ENCODE peak calls at places on chromosomes 7 and 10, in nine cellular contexts. One of them, this sample, is unnamed.

GRCh38 chr10:3424102-3424803 is 251.7 kb upstream of the PITRM1 start:
- DNase-seq in NCI-H748 treated with DMSO at 0.1 percent for 48 hours: no peak
- DNase-seq in activated T-helper 9 cell treated with anti-CD3 and anti-CD28 coated beads, Interleukin-2, amount 50 U/mL, for 16 hours: no peak
- DNase-seq in kidney glomerular epithelial cell: no peak
- DNase-seq in ELR: peak; percentile 89
- DNase-seq in psoas muscle: peak; percentile 69
- DNase-seq in LHCN-M2: peak; percentile 84
- DNase-seq in HCT116: peak; percentile 28
- DNase-seq in right cardiac atrium: peak; percentile 79
- DNase-seq in this sample: no peak

GRCh38 chr7:135166338-135166989 is 4.0 kb downstream of the CYREN start:
- DNase-seq in NCI-H748 treated with DMSO at 0.1 percent for 48 hours: no peak
- DNase-seq in activated T-helper 9 cell treated with anti-CD3 and anti-CD28 coated beads, Interleukin-2, amount 50 U/mL, for 16 hours: no peak
- DNase-seq in kidney glomerular epithelial cell: no peak
- DNase-seq in ELR: no peak
- DNase-seq in psoas muscle: no peak
- DNase-seq in LHCN-M2: no peak
- DNase-seq in HCT116: no peak
- DNase-seq in right cardiac atrium: peak; percentile 83
- DNase-seq in this sample: no peak

GRCh38 chr10:35961501-35961900 is 319.4 kb upstream of the FZD8 start:
- DNase-seq in NCI-H748 treated with DMSO at 0.1 percent for 48 hours: no peak
- DNase-seq in activated T-helper 9 cell treated with anti-CD3 and anti-CD28 coated beads, Interleukin-2, amount 50 U/mL, for 16 hours: no peak
- DNase-seq in kidney glomerular epithelial cell: peak; percentile 34
- DNase-seq in ELR: peak; percentile 48
- DNase-seq in psoas muscle: no peak
- DNase-seq in LHCN-M2: no peak
- DNase-seq in HCT116: no peak
- DNase-seq in right cardiac atrium: no peak
- DNase-seq in this sample: peak; percentile 25

GRCh38 chr7:85023066-85023687 is 163.7 kb downstream of the SEMA3D start:
- DNase-seq in NCI-H748 treated with DMSO at 0.1 percent for 48 hours: peak; percentile 41
- DNase-seq in activated T-helper 9 cell treated with anti-CD3 and anti-CD28 coated beads, Interleukin-2, amount 50 U/mL, for 16 hours: no peak
- DNase-seq in kidney glomerular epithelial cell: peak; percentile 36
- DNase-seq in ELR: peak; percentile 58
- DNase-seq in psoas muscle: no peak
- DNase-seq in LHCN-M2: peak; percentile 60
- DNase-seq in HCT116: peak; percentile 34
- DNase-seq in right cardiac atrium: no peak
- DNase-seq in this sample: peak; percentile 20

GRCh38 chr10:76546411-76546810 is 1091.2 kb downstream of the KCNMA1 start:
- DNase-seq in NCI-H748 treated with DMSO at 0.1 percent for 48 hours: no peak
- DNase-seq in activated T-helper 9 cell treated with anti-CD3 and anti-CD28 coated beads, Interleukin-2, amount 50 U/mL, for 16 hours: no peak
- DNase-seq in kidney glomerular epithelial cell: no peak
- DNase-seq in ELR: no peak
- DNase-seq in psoas muscle: no peak
- DNase-seq in LHCN-M2: no peak
- DNase-seq in HCT116: no peak
- DNase-seq in right cardiac atrium: no peak
- DNase-seq in this sample: no peak

GRCh38 chr7:86282014-86282682 is 361.6 kb upstream of the GRM3 start:
- DNase-seq in NCI-H748 treated with DMSO at 0.1 percent for 48 hours: no peak
- DNase-seq in activated T-helper 9 cell treated with anti-CD3 and anti-CD28 coated beads, Interleukin-2, amount 50 U/mL, for 16 hours: no peak
- DNase-seq in kidney glomerular epithelial cell: no peak
- DNase-seq in ELR: no peak
- DNase-seq in psoas muscle: no peak
- DNase-seq in LHCN-M2: no peak
- DNase-seq in HCT116: no peak
- DNase-seq in right cardiac atrium: peak; percentile 29
- DNase-seq in this sample: no peak

GRCh38 chr10:120262857-120263547 is 194.0 kb upstream of the PLPP4 start:
- DNase-seq in NCI-H748 treated with DMSO at 0.1 percent for 48 hours: no peak
- DNase-seq in activated T-helper 9 cell treated with anti-CD3 and anti-CD28 coated beads, Interleukin-2, amount 50 U/mL, for 16 hours: no peak
- DNase-seq in kidney glomerular epithelial cell: no peak
- DNase-seq in ELR: peak; percentile 12
- DNase-seq in psoas muscle: no peak
- DNase-seq in LHCN-M2: no peak
- DNase-seq in HCT116: no peak
- DNase-seq in right cardiac atrium: no peak
- DNase-seq in this sample: no peak

GRCh38 chr10:97888641-97889262 is 39.1 kb downstream of the GOLGA7B start:
- DNase-seq in NCI-H748 treated with DMSO at 0.1 percent for 48 hours: peak; percentile 7
- DNase-seq in activated T-helper 9 cell treated with anti-CD3 and anti-CD28 coated beads, Interleukin-2, amount 50 U/mL, for 16 hours: no peak
- DNase-seq in kidney glomerular epithelial cell: peak; percentile 81
- DNase-seq in ELR: peak; percentile 69
- DNase-seq in psoas muscle: no peak
- DNase-seq in LHCN-M2: peak; percentile 54
- DNase-seq in HCT116: peak; percentile 58
- DNase-seq in right cardiac atrium: no peak
- DNase-seq in this sample: peak; percentile 52

GRCh38 chr10:101044117-101044516 is 13.1 kb downstream of the SFXN3 start:
- DNase-seq in NCI-H748 treated with DMSO at 0.1 percent for 48 hours: no peak
- DNase-seq in activated T-helper 9 cell treated with anti-CD3 and anti-CD28 coated beads, Interleukin-2, amount 50 U/mL, for 16 hours: no peak
- DNase-seq in kidney glomerular epithelial cell: no peak
- DNase-seq in ELR: no peak
- DNase-seq in psoas muscle: no peak
- DNase-seq in LHCN-M2: no peak
- DNase-seq in HCT116: no peak
- DNase-seq in right cardiac atrium: no peak
- DNase-seq in this sample: no peak

GRCh38 chr7:11373546-11374142 is 400.0 kb downstream of the PHF14 start:
- DNase-seq in NCI-H748 treated with DMSO at 0.1 percent for 48 hours: peak; percentile 46
- DNase-seq in activated T-helper 9 cell treated with anti-CD3 and anti-CD28 coated beads, Interleukin-2, amount 50 U/mL, for 16 hours: no peak
- DNase-seq in kidney glomerular epithelial cell: peak; percentile 32
- DNase-seq in ELR: peak; percentile 38
- DNase-seq in psoas muscle: no peak
- DNase-seq in LHCN-M2: no peak
- DNase-seq in HCT116: peak; percentile 23
- DNase-seq in right cardiac atrium: no peak
- DNase-seq in this sample: no peak

GRCh38 chr7:69654849-69655707 is 56.8 kb downstream of the AUTS2 start:
- DNase-seq in NCI-H748 treated with DMSO at 0.1 percent for 48 hours: peak; percentile 96
- DNase-seq in activated T-helper 9 cell treated with anti-CD3 and anti-CD28 coated beads, Interleukin-2, amount 50 U/mL, for 16 hours: no peak
- DNase-seq in kidney glomerular epithelial cell: no peak
- DNase-seq in ELR: no peak
- DNase-seq in psoas muscle: no peak
- DNase-seq in LHCN-M2: no peak
- DNase-seq in HCT116: no peak
- DNase-seq in right cardiac atrium: no peak
- DNase-seq in this sample: no peak

GRCh38 chr10:92562424-92562823 is 11.5 kb downstream of the IDE start:
- DNase-seq in NCI-H748 treated with DMSO at 0.1 percent for 48 hours: no peak
- DNase-seq in activated T-helper 9 cell treated with anti-CD3 and anti-CD28 coated beads, Interleukin-2, amount 50 U/mL, for 16 hours: no peak
- DNase-seq in kidney glomerular epithelial cell: no peak
- DNase-seq in ELR: no peak
- DNase-seq in psoas muscle: no peak
- DNase-seq in LHCN-M2: no peak
- DNase-seq in HCT116: no peak
- DNase-seq in right cardiac atrium: no peak
- DNase-seq in this sample: no peak

GRCh38 chr7:141675431-141676210 is 26.3 kb downstream of the DENND11 start:
- DNase-seq in NCI-H748 treated with DMSO at 0.1 percent for 48 hours: no peak
- DNase-seq in activated T-helper 9 cell treated with anti-CD3 and anti-CD28 coated beads, Interleukin-2, amount 50 U/mL, for 16 hours: no peak
- DNase-seq in kidney glomerular epithelial cell: no peak
- DNase-seq in ELR: no peak
- DNase-seq in psoas muscle: no peak
- DNase-seq in LHCN-M2: no peak
- DNase-seq in HCT116: no peak
- DNase-seq in right cardiac atrium: no peak
- DNase-seq in this sample: no peak

GRCh38 chr10:127125331-127125730 is 71.1 kb downstream of the INSYN2A start:
- DNase-seq in NCI-H748 treated with DMSO at 0.1 percent for 48 hours: no peak
- DNase-seq in activated T-helper 9 cell treated with anti-CD3 and anti-CD28 coated beads, Interleukin-2, amount 50 U/mL, for 16 hours: no peak
- DNase-seq in kidney glomerular epithelial cell: no peak
- DNase-seq in ELR: no peak
- DNase-seq in psoas muscle: no peak
- DNase-seq in LHCN-M2: no peak
- DNase-seq in HCT116: no peak
- DNase-seq in right cardiac atrium: no peak
- DNase-seq in this sample: no peak

GRCh38 chr7:51067757-51068156 is 248.9 kb downstream of the COBL start:
- DNase-seq in NCI-H748 treated with DMSO at 0.1 percent for 48 hours: peak; percentile 5
- DNase-seq in activated T-helper 9 cell treated with anti-CD3 and anti-CD28 coated beads, Interleukin-2, amount 50 U/mL, for 16 hours: no peak
- DNase-seq in kidney glomerular epithelial cell: peak; percentile 73
- DNase-seq in ELR: peak; percentile 56
- DNase-seq in psoas muscle: peak; percentile 43
- DNase-seq in LHCN-M2: peak; percentile 75
- DNase-seq in HCT116: peak; percentile 35
- DNase-seq in right cardiac atrium: peak; percentile 82
- DNase-seq in this sample: no peak

GRCh38 chr10:113073549-113074189 is 123.6 kb downstream of the TCF7L2 start:
- DNase-seq in NCI-H748 treated with DMSO at 0.1 percent for 48 hours: no peak
- DNase-seq in activated T-helper 9 cell treated with anti-CD3 and anti-CD28 coated beads, Interleukin-2, amount 50 U/mL, for 16 hours: no peak
- DNase-seq in kidney glomerular epithelial cell: peak; percentile 99
- DNase-seq in ELR: peak; percentile 98
- DNase-seq in psoas muscle: peak; percentile 83
- DNase-seq in LHCN-M2: peak; percentile 96
- DNase-seq in HCT116: peak; percentile 97
- DNase-seq in right cardiac atrium: peak; percentile 88
- DNase-seq in this sample: no peak

GRCh38 chr10:119520283-119520682 is 22.2 kb downstream of the RGS10 start:
- DNase-seq in NCI-H748 treated with DMSO at 0.1 percent for 48 hours: no peak
- DNase-seq in activated T-helper 9 cell treated with anti-CD3 and anti-CD28 coated beads, Interleukin-2, amount 50 U/mL, for 16 hours: no peak
- DNase-seq in kidney glomerular epithelial cell: no peak
- DNase-seq in ELR: no peak
- DNase-seq in psoas muscle: no peak
- DNase-seq in LHCN-M2: no peak
- DNase-seq in HCT116: no peak
- DNase-seq in right cardiac atrium: no peak
- DNase-seq in this sample: no peak

GRCh38 chr10:287814-288213 is 152.6 kb downstream of the ZMYND11 start:
- DNase-seq in NCI-H748 treated with DMSO at 0.1 percent for 48 hours: no peak
- DNase-seq in activated T-helper 9 cell treated with anti-CD3 and anti-CD28 coated beads, Interleukin-2, amount 50 U/mL, for 16 hours: no peak
- DNase-seq in kidney glomerular epithelial cell: no peak
- DNase-seq in ELR: peak; percentile 55
- DNase-seq in psoas muscle: no peak
- DNase-seq in LHCN-M2: no peak
- DNase-seq in HCT116: peak; percentile 53
- DNase-seq in right cardiac atrium: no peak
- DNase-seq in this sample: no peak

GRCh38 chr10:45675388-45675787 is 2.8 kb upstream of the ZFAND4 start:
- DNase-seq in NCI-H748 treated with DMSO at 0.1 percent for 48 hours: no peak
- DNase-seq in activated T-helper 9 cell treated with anti-CD3 and anti-CD28 coated beads, Interleukin-2, amount 50 U/mL, for 16 hours: no peak
- DNase-seq in kidney glomerular epithelial cell: no peak
- DNase-seq in ELR: no peak
- DNase-seq in psoas muscle: no peak
- DNase-seq in LHCN-M2: no peak
- DNase-seq in HCT116: no peak
- DNase-seq in right cardiac atrium: no peak
- DNase-seq in this sample: no peak

GRCh38 chr7:4556868-4557620 is 125.1 kb upstream of the FOXK1 start:
- DNase-seq in NCI-H748 treated with DMSO at 0.1 percent for 48 hours: no peak
- DNase-seq in activated T-helper 9 cell treated with anti-CD3 and anti-CD28 coated beads, Interleukin-2, amount 50 U/mL, for 16 hours: no peak
- DNase-seq in kidney glomerular epithelial cell: no peak
- DNase-seq in ELR: peak; percentile 5
- DNase-seq in psoas muscle: no peak
- DNase-seq in LHCN-M2: no peak
- DNase-seq in HCT116: no peak
- DNase-seq in right cardiac atrium: no peak
- DNase-seq in this sample: no peak

GRCh38 chr10:119115921-119116320 is 12.0 kb downstream of the DENND10 start:
- DNase-seq in NCI-H748 treated with DMSO at 0.1 percent for 48 hours: no peak
- DNase-seq in activated T-helper 9 cell treated with anti-CD3 and anti-CD28 coated beads, Interleukin-2, amount 50 U/mL, for 16 hours: no peak
- DNase-seq in kidney glomerular epithelial cell: no peak
- DNase-seq in ELR: peak; percentile 48
- DNase-seq in psoas muscle: no peak
- DNase-seq in LHCN-M2: no peak
- DNase-seq in HCT116: no peak
- DNase-seq in right cardiac atrium: no peak
- DNase-seq in this sample: no peak

GRCh38 chr7:27605689-27606269 is 56.9 kb downstream of the HIBADH start:
- DNase-seq in NCI-H748 treated with DMSO at 0.1 percent for 48 hours: no peak
- DNase-seq in activated T-helper 9 cell treated with anti-CD3 and anti-CD28 coated beads, Interleukin-2, amount 50 U/mL, for 16 hours: no peak
- DNase-seq in kidney glomerular epithelial cell: peak; percentile 29
- DNase-seq in ELR: peak; percentile 76
- DNase-seq in psoas muscle: no peak
- DNase-seq in LHCN-M2: peak; percentile 75
- DNase-seq in HCT116: no peak
- DNase-seq in right cardiac atrium: no peak
- DNase-seq in this sample: no peak

GRCh38 chr10:71312220-71312619 is 6.8 kb upstream of the SLC29A3 start:
- DNase-seq in NCI-H748 treated with DMSO at 0.1 percent for 48 hours: no peak
- DNase-seq in activated T-helper 9 cell treated with anti-CD3 and anti-CD28 coated beads, Interleukin-2, amount 50 U/mL, for 16 hours: no peak
- DNase-seq in kidney glomerular epithelial cell: no peak
- DNase-seq in ELR: no peak
- DNase-seq in psoas muscle: no peak
- DNase-seq in LHCN-M2: no peak
- DNase-seq in HCT116: no peak
- DNase-seq in right cardiac atrium: no peak
- DNase-seq in this sample: no peak

GRCh38 chr10:112970036-112970435 is 20.0 kb downstream of the TCF7L2 start:
- DNase-seq in NCI-H748 treated with DMSO at 0.1 percent for 48 hours: no peak
- DNase-seq in activated T-helper 9 cell treated with anti-CD3 and anti-CD28 coated beads, Interleukin-2, amount 50 U/mL, for 16 hours: no peak
- DNase-seq in kidney glomerular epithelial cell: no peak
- DNase-seq in ELR: no peak
- DNase-seq in psoas muscle: no peak
- DNase-seq in LHCN-M2: no peak
- DNase-seq in HCT116: no peak
- DNase-seq in right cardiac atrium: no peak
- DNase-seq in this sample: no peak

GRCh38 chr7:100485514-100485913 is 1.8 kb downstream of the NYAP1 start:
- DNase-seq in NCI-H748 treated with DMSO at 0.1 percent for 48 hours: no peak
- DNase-seq in activated T-helper 9 cell treated with anti-CD3 and anti-CD28 coated beads, Interleukin-2, amount 50 U/mL, for 16 hours: no peak
- DNase-seq in kidney glomerular epithelial cell: no peak
- DNase-seq in ELR: no peak
- DNase-seq in psoas muscle: no peak
- DNase-seq in LHCN-M2: no peak
- DNase-seq in HCT116: no peak
- DNase-seq in right cardiac atrium: no peak
- DNase-seq in this sample: no peak

GRCh38 chr10:7792541-7792940 is 4.6 kb downstream of the ATP5F1C start:
- DNase-seq in NCI-H748 treated with DMSO at 0.1 percent for 48 hours: no peak
- DNase-seq in activated T-helper 9 cell treated with anti-CD3 and anti-CD28 coated beads, Interleukin-2, amount 50 U/mL, for 16 hours: no peak
- DNase-seq in kidney glomerular epithelial cell: no peak
- DNase-seq in ELR: peak; percentile 34
- DNase-seq in psoas muscle: no peak
- DNase-seq in LHCN-M2: no peak
- DNase-seq in HCT116: no peak
- DNase-seq in right cardiac atrium: no peak
- DNase-seq in this sample: no peak

GRCh38 chr10:109957092-109957797 is 33.9 kb upstream of the XPNPEP1 start:
- DNase-seq in NCI-H748 treated with DMSO at 0.1 percent for 48 hours: no peak
- DNase-seq in activated T-helper 9 cell treated with anti-CD3 and anti-CD28 coated beads, Interleukin-2, amount 50 U/mL, for 16 hours: no peak
- DNase-seq in kidney glomerular epithelial cell: no peak
- DNase-seq in ELR: no peak
- DNase-seq in psoas muscle: no peak
- DNase-seq in LHCN-M2: no peak
- DNase-seq in HCT116: no peak
- DNase-seq in right cardiac atrium: no peak
- DNase-seq in this sample: no peak

GRCh38 chr7:157808042-157808441 is 471.2 kb downstream of the DNAJB6 start:
- DNase-seq in NCI-H748 treated with DMSO at 0.1 percent for 48 hours: no peak
- DNase-seq in activated T-helper 9 cell treated with anti-CD3 and anti-CD28 coated beads, Interleukin-2, amount 50 U/mL, for 16 hours: no peak
- DNase-seq in kidney glomerular epithelial cell: no peak
- DNase-seq in ELR: no peak
- DNase-seq in psoas muscle: no peak
- DNase-seq in LHCN-M2: no peak
- DNase-seq in HCT116: no peak
- DNase-seq in right cardiac atrium: no peak
- DNase-seq in this sample: no peak

GRCh38 chr7:47516985-47517590 is 64.8 kb downstream of the TNS3 start:
- DNase-seq in NCI-H748 treated with DMSO at 0.1 percent for 48 hours: peak; percentile 68
- DNase-seq in activated T-helper 9 cell treated with anti-CD3 and anti-CD28 coated beads, Interleukin-2, amount 50 U/mL, for 16 hours: no peak
- DNase-seq in kidney glomerular epithelial cell: no peak
- DNase-seq in ELR: no peak
- DNase-seq in psoas muscle: no peak
- DNase-seq in LHCN-M2: no peak
- DNase-seq in HCT116: no peak
- DNase-seq in right cardiac atrium: peak; percentile 63
- DNase-seq in this sample: no peak

GRCh38 chr10:2908851-2909630 is 158.3 kb upstream of the PFKP start:
- DNase-seq in NCI-H748 treated with DMSO at 0.1 percent for 48 hours: no peak
- DNase-seq in activated T-helper 9 cell treated with anti-CD3 and anti-CD28 coated beads, Interleukin-2, amount 50 U/mL, for 16 hours: no peak
- DNase-seq in kidney glomerular epithelial cell: no peak
- DNase-seq in ELR: no peak
- DNase-seq in psoas muscle: no peak
- DNase-seq in LHCN-M2: no peak
- DNase-seq in HCT116: no peak
- DNase-seq in right cardiac atrium: no peak
- DNase-seq in this sample: no peak

GRCh38 chr7:120171406-120171805 is 101.6 kb upstream of the KCND2 start:
- DNase-seq in NCI-H748 treated with DMSO at 0.1 percent for 48 hours: no peak
- DNase-seq in activated T-helper 9 cell treated with anti-CD3 and anti-CD28 coated beads, Interleukin-2, amount 50 U/mL, for 16 hours: no peak
- DNase-seq in kidney glomerular epithelial cell: no peak
- DNase-seq in ELR: no peak
- DNase-seq in psoas muscle: no peak
- DNase-seq in LHCN-M2: no peak
- DNase-seq in HCT116: peak; percentile 6
- DNase-seq in right cardiac atrium: no peak
- DNase-seq in this sample: no peak

This sample was measured in amniotic stem cell.